ENCODE peak calls at places on chromosomes 3 and 15, in eight cellular contexts. L, D, I, N, B, P, Z and F are unnamed samples.

GRCh38 chr3:150059729-150060128 is 89.0 kb upstream of the PFN2 start:
- DNase-seq in Z (no peak), B (no peak), D (no peak), N (no peak), I (no peak), L (no peak), P (no peak), F (no peak)

GRCh38 chr15:25176991-25177954 is 222.5 kb downstream of the SNRPN start:
- DNase-seq in N (no peak), D (peak; percentile 1), I (no peak), B (peak; percentile 39), L (no peak), P (no peak), Z (no peak), F (no peak)

GRCh38 chr3:148240351-148240750 is 457.4 kb upstream of the AGTR1 start:
- DNase-seq in N (no peak), B (no peak), D (no peak), Z (no peak), I (no peak), L (no peak), P (no peak), F (no peak)

GRCh38 chr3:194730369-194730768 is 44.7 kb downstream of the FAM43A start:
- DNase-seq in I (no peak), Z (no peak), B (no peak), D (no peak), N (no peak), P (no peak), L (no peak), F (no peak)

GRCh38 chr3:101466465-101467309 is 46.3 kb downstream of the SENP7 start:
- DNase-seq in N (no peak), B (no peak), P (no peak), I (no peak), Z (no peak), D (peak; percentile 42), L (no peak), F (no peak)

GRCh38 chr15:29695486-29696167 is 126.6 kb downstream of the TJP1 start:
- DNase-seq in L (no peak), N (no peak), I (no peak), D (no peak), B (no peak), P (no peak), Z (no peak), F (no peak)

GRCh38 chr3:122299872-122300460 is 25.1 kb upstream of the CSTA start:
- DNase-seq in L (peak; percentile 50), B (no peak), N (no peak), I (peak; percentile 11), D (no peak), Z (no peak), P (peak; percentile 19), F (no peak)

GRCh38 chr15:35722506-35722905 is 176.5 kb upstream of the DPH6 start:
- DNase-seq in P (no peak), B (no peak), I (no peak), D (no peak), N (no peak), L (no peak), Z (no peak), F (no peak)

GRCh38 chr3:110419096-110419495 is 652.5 kb upstream of the NECTIN3 start:
- DNase-seq in Z (no peak), D (no peak), B (no peak), P (no peak), I (no peak), N (no peak), L (no peak), F (no peak)

GRCh38 chr15:90529369-90530249 is at the start of gene CRTC3:
- DNase-seq in I (peak; percentile 55), N (peak; percentile 47), P (peak; percentile 66), Z (no peak), L (peak; percentile 65), B (peak; percentile 78), D (peak; percentile 55), F (no peak)

GRCh38 chr15:45393851-45394250 is 15.5 kb upstream of the GATM start:
- DNase-seq in D (no peak), L (no peak), P (no peak), B (no peak), N (no peak), Z (no peak), I (no peak), F (no peak)